ENCODE peak calls at places on chromosomes 12 and 14, in five cellular contexts. E is GM23248; X is astrocyte of the spinal cord; T is renal cortical epithelial cell; G is stimulated activated CD4-positive, alpha-beta T cell treated with anti-CD3 and anti-CD28 coated beads, Interleukin-12 subunit alpha, Interleukin-12 subunit beta, amount 100 ng/mL, for 4 hours. L is an unnamed sample.
A peak's percentile ranks its signal among the peaks of the same experiment; 100 is the strongest.

GRCh38 chr12:78293039-78293686 is 462.5 kb downstream of the NAV3 start:
- DNase-seq in E (peak; percentile 44), X (no peak), T (peak; percentile 64), G (no peak), L (no peak)

GRCh38 chr12:32727237-32727636 is 28.5 kb downstream of the YARS2 start:
- DNase-seq in E (no peak), X (no peak), T (no peak), G (no peak), L (no peak)

GRCh38 chr14:44803239-44803905 is 158.4 kb downstream of the KLHL28 start:
- DNase-seq in E (peak; percentile 76), X (peak; percentile 66), T (peak; percentile 69), G (no peak), L (peak; percentile 23)

GRCh38 chr12:105289114-105289904 is 41.2 kb upstream of the C12orf75 start:
- DNase-seq in E (peak; percentile 58), X (peak; percentile 60), T (peak; percentile 83), G (no peak), L (no peak)

GRCh38 chr14:44962573-44963528 is 861 bp downstream of the TOGARAM1 start:
- DNase-seq in E (peak; percentile 82), X (peak; percentile 58), T (peak; percentile 17), G (peak; percentile 10), L (no peak)

GRCh38 chr14:92846162-92846897 is 52.2 kb downstream of the GOLGA5 start:
- DNase-seq in E (peak; percentile 85), X (peak; percentile 39), T (peak; percentile 84), G (no peak), L (peak; percentile 40)

GRCh38 chr12:92080390-92081285 is 65.0 kb downstream of the BTG1 start:
- DNase-seq in E (peak; percentile 92), X (peak; percentile 82), T (peak; percentile 99), G (no peak), L (peak; percentile 97)

GRCh38 chr12:132771126-132771838 is 9.7 kb upstream of the ANKLE2 start:
- DNase-seq in E (peak; percentile 45), X (no peak), T (no peak), G (no peak), L (peak; percentile 16)

GRCh38 chr12:113899844-113900471 is 66.2 kb downstream of the RBM19 start:
- DNase-seq in E (no peak), X (no peak), T (peak; percentile 46), G (no peak), L (no peak)

GRCh38 chr12:12302976-12303375 is 36.1 kb upstream of the LRP6 start:
- DNase-seq in E (no peak), X (no peak), T (no peak), G (no peak), L (no peak)

GRCh38 chr12:49622501-49623141 is 740 bp upstream of the PRPF40B start:
- DNase-seq in E (peak; percentile 76), X (no peak), T (peak; percentile 51), G (peak; percentile 27), L (no peak)

GRCh38 chr12:131049569-131050339 is 96.0 kb downstream of the ADGRD1 start:
- DNase-seq in E (no peak), X (no peak), T (no peak), G (no peak), L (no peak)

GRCh38 chr14:33432407-33433023 is 493.8 kb downstream of the NPAS3 start:
- DNase-seq in E (peak; percentile 70), X (peak; percentile 55), T (peak; percentile 32), G (no peak), L (peak; percentile 1)

GRCh38 chr12:54191126-54191525 is 2.3 kb upstream of the SMUG1 start:
- DNase-seq in E (peak; percentile 46), X (no peak), T (no peak), G (no peak), L (no peak)

GRCh38 chr12:15601210-15601800 is 187.9 kb downstream of the EPS8 start:
- DNase-seq in E (peak; percentile 92), X (peak; percentile 84), T (peak; percentile 92), G (no peak), L (peak; percentile 21)